ENCODE peak calls at places on chromosomes 7 and 10, in ten cellular contexts. W is upper lobe of right lung, G is Caco-2, L is foreskin keratinocyte, J is H1, Z is mucosa of descending colon, U is HL-60, T is RWPE1, O is HCT116, F is brain microvascular endothelial cell. M is an unnamed sample.

GRCh38 chr10:113199459-113199858 is 249.4 kb downstream of the TCF7L2 start:
- DNase-seq in W (no peak), G (no peak), L (peak), J (no peak), Z (no peak), U (no peak), T (no peak), O (no peak), F (peak), M (no peak)

GRCh38 chr10:5654218-5654755 is 12.1 kb downstream of the ASB13 start:
- DNase-seq in W (no peak), G (peak), L (no peak), J (no peak), Z (peak), U (no peak), T (no peak), O (no peak), F (no peak), M (no peak)

GRCh38 chr10:44853148-44853734 is 57.9 kb upstream of the TMEM72 start:
- DNase-seq in W (no peak), G (no peak), L (no peak), J (no peak), Z (no peak), U (no peak), T (no peak), O (no peak), F (no peak), M (no peak)

GRCh38 chr10:26391701-26392695 is 46.1 kb upstream of the APBB1IP start:
- DNase-seq in W (no peak), G (no peak), L (no peak), J (no peak), Z (no peak), U (no peak), T (no peak), O (no peak), F (no peak), M (peak)

GRCh38 chr10:52729259-52730104 is 43.1 kb downstream of the MBL2 start:
- DNase-seq in W (no peak), G (no peak), L (peak), J (no peak), Z (no peak), U (no peak), T (peak), O (peak), F (no peak), M (no peak)

GRCh38 chr10:76350583-76350982 is 919.2 kb downstream of the LRMDA start:
- DNase-seq in W (no peak), G (no peak), L (no peak), J (no peak), Z (no peak), U (no peak), T (no peak), O (no peak), F (no peak), M (no peak)

GRCh38 chr10:112979927-112980326 is 29.9 kb downstream of the TCF7L2 start:
- DNase-seq in W (no peak), G (no peak), L (no peak), J (no peak), Z (no peak), U (no peak), T (no peak), O (no peak), F (no peak), M (no peak)

GRCh38 chr7:157690058-157690832 is 353.4 kb downstream of the DNAJB6 start:
- DNase-seq in W (peak), G (no peak), L (no peak), J (no peak), Z (no peak), U (no peak), T (no peak), O (no peak), F (peak), M (peak)

GRCh38 chr7:2972531-2973161 is 71.0 kb downstream of the CARD11 start:
- DNase-seq in W (peak), G (peak), L (no peak), J (no peak), Z (no peak), U (no peak), T (no peak), O (no peak), F (no peak), M (no peak)

GRCh38 chr10:5549462-5550249 is 24.9 kb downstream of the CALML3 start:
- DNase-seq in W (peak), G (peak), L (no peak), J (no peak), Z (no peak), U (no peak), T (no peak), O (no peak), F (no peak), M (peak)

GRCh38 chr7:133290676-133291332 is 37.9 kb downstream of the EXOC4 start:
- DNase-seq in W (no peak), G (no peak), L (no peak), J (no peak), Z (no peak), U (no peak), T (no peak), O (no peak), F (no peak), M (no peak)

GRCh38 chr7:32481921-32482320 is 8.3 kb downstream of the LSM5 start:
- DNase-seq in W (no peak), G (no peak), L (no peak), J (no peak), Z (no peak), U (no peak), T (no peak), O (no peak), F (no peak), M (no peak)

GRCh38 chr10:15433850-15434537 is 62.9 kb upstream of the FAM171A1 start:
- DNase-seq in W (no peak), G (no peak), L (peak), J (no peak), Z (no peak), U (no peak), T (peak), O (peak), F (peak), M (no peak)

GRCh38 chr10:45000764-45001381 is at the start of gene ZNF22:
- DNase-seq in W (peak), G (peak), L (peak), J (no peak), Z (peak), U (no peak), T (peak), O (no peak), F (peak), M (no peak)

GRCh38 chr7:69502358-69502757 is 95.9 kb upstream of the AUTS2 start:
- DNase-seq in W (no peak), G (no peak), L (no peak), J (no peak), Z (no peak), U (no peak), T (no peak), O (no peak), F (no peak), M (no peak)

GRCh38 chr7:2029936-2030335 is 202.8 kb downstream of the MAD1L1 start:
- DNase-seq in W (peak), G (peak), L (no peak), J (no peak), Z (peak), U (no peak), T (no peak), O (no peak), F (no peak), M (peak)

GRCh38 chr7:39609084-39609461 is 14.3 kb upstream of the RALA start:
- DNase-seq in W (no peak), G (no peak), L (peak), J (no peak), Z (no peak), U (no peak), T (no peak), O (no peak), F (no peak), M (no peak)

GRCh38 chr10:132509506-132510173 is 27.9 kb upstream of the INPP5A start:
- DNase-seq in W (no peak), G (peak), L (no peak), J (no peak), Z (no peak), U (no peak), T (no peak), O (no peak), F (no peak), M (no peak)

GRCh38 chr7:111560773-111561658 is 1.3 kb downstream of the IMMP2L start:
- DNase-seq in W (no peak), G (no peak), L (peak), J (no peak), Z (no peak), U (no peak), T (peak), O (no peak), F (peak), M (no peak)

GRCh38 chr7:140923358-140924006 is 1.2 kb downstream of the BRAF start:
- DNase-seq in W (no peak), G (no peak), L (no peak), J (no peak), Z (no peak), U (no peak), T (no peak), O (no peak), F (peak), M (no peak)

GRCh38 chr10:72802291-72803118 is 91.0 kb upstream of the OIT3 start:
- DNase-seq in W (no peak), G (no peak), L (peak), J (no peak), Z (no peak), U (no peak), T (peak), O (no peak), F (no peak), M (no peak)

GRCh38 chr10:62548686-62549085 is 174.5 kb downstream of the ZNF365 start:
- DNase-seq in W (no peak), G (no peak), L (no peak), J (no peak), Z (no peak), U (no peak), T (no peak), O (no peak), F (no peak), M (no peak)

GRCh38 chr7:125670926-125671572 is 741.4 kb upstream of the POT1 start:
- DNase-seq in W (no peak), G (no peak), L (peak), J (no peak), Z (no peak), U (no peak), T (peak), O (peak), F (peak), M (no peak)

GRCh38 chr7:5489991-5490536 is 66.4 kb upstream of the TNRC18 start:
- DNase-seq in W (no peak), G (no peak), L (no peak), J (no peak), Z (no peak), U (no peak), T (no peak), O (no peak), F (peak), M (no peak)
- TF ChIP-seq CTCF in W (no peak), G (no peak), L (no peak), J (no peak), Z (no peak), U (no peak), T (no peak), O (no peak), F (peak), M (no peak)

GRCh38 chr10:101054351-101054750 is 7.4 kb upstream of the KAZALD1 start:
- DNase-seq in W (no peak), G (no peak), L (no peak), J (no peak), Z (no peak), U (no peak), T (no peak), O (no peak), F (no peak), M (no peak)

GRCh38 chr10:101053516-101053915 is 8.3 kb upstream of the KAZALD1 start:
- DNase-seq in W (no peak), G (no peak), L (no peak), J (no peak), Z (no peak), U (no peak), T (no peak), O (no peak), F (no peak), M (no peak)

GRCh38 chr10:101056365-101057151 is 5.2 kb upstream of the KAZALD1 start:
- DNase-seq in W (no peak), G (no peak), L (no peak), J (no peak), Z (no peak), U (no peak), T (no peak), O (no peak), F (no peak), M (no peak)

GRCh38 chr10:101052285-101052684 is 9.5 kb upstream of the KAZALD1 start:
- DNase-seq in W (peak), G (no peak), L (peak), J (no peak), Z (no peak), U (no peak), T (no peak), O (no peak), F (peak), M (no peak)

GRCh38 chr10:101055416-101055815 is 6.4 kb upstream of the KAZALD1 start:
- DNase-seq in W (no peak), G (no peak), L (no peak), J (no peak), Z (no peak), U (no peak), T (no peak), O (no peak), F (no peak), M (no peak)
- TF ChIP-seq CTCF in W (no peak), G (no peak), L (peak), J (peak), Z (no peak), U (no peak), T (no peak), O (peak), F (peak), M (no peak)

GRCh38 chr10:70164179-70164578 is 6.1 kb downstream of the SAR1A start:
- DNase-seq in W (no peak), G (no peak), L (no peak), J (no peak), Z (no peak), U (no peak), T (no peak), O (no peak), F (no peak), M (no peak)
- TF ChIP-seq CTCF in W (no peak), G (no peak), L (no peak), J (no peak), Z (no peak), U (no peak), T (no peak), O (no peak), F (no peak), M (no peak)

GRCh38 chr7:36047254-36047653 is 105.8 kb upstream of the EEPD1 start:
- DNase-seq in W (no peak), G (no peak), L (no peak), J (no peak), Z (no peak), U (no peak), T (no peak), O (no peak), F (no peak), M (no peak)
- TF ChIP-seq CTCF in W (no peak), G (no peak), L (no peak), J (peak), Z (no peak), U (no peak), T (no peak), O (peak), F (peak), M (no peak)

GRCh38 chr7:116524609-116525297 is at the start of gene CAV1:
- DNase-seq in W (peak), G (peak), L (peak), J (peak), Z (peak), U (no peak), T (peak), O (peak), F (peak), M (no peak)
- TF ChIP-seq CTCF in W (peak), G (no peak), L (peak), J (no peak), Z (no peak), U (no peak), T (peak), O (peak), F (peak), M (no peak)

DNA sequence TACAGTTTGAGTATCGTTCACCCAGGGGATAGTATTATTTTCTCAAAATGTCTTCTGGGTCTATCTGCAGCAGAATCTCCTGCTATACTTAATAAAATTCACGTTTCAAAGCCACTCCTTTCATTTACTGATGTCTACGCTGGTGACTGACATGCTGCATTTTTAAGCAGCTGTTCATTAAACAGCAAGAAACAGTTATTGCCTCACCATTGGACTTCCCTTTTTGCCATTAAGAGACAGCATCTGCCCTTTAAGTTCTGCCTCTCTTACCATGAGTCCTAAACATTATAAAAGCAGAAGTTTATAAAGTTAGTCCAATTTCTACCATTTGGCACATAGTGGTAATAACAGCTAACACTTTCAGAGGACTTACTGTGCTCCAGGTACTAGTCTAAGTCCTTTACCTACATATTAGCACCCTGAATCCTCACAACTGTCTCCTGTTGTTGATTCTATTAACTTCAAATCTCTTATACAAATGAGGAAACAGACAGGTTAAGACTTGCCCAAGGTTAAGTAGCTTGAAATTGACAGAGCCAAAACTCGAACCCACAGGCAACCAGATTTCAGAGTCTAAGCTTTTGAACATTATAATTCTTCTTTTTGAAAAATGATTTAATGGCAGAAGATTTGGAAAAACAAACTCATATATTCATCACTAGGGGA is 169.5 kb downstream of the SNX13 start:
- DNase-seq in W (no peak), G (no peak), L (peak), J (no peak), Z (no peak), U (peak), T (no peak), O (no peak), F (no peak), M (peak)
- TF ChIP-seq CTCF in W (no peak), G (no peak), L (no peak), J (no peak), Z (no peak), U (no peak), T (no peak), O (no peak), F (no peak), M (no peak)

DNA sequence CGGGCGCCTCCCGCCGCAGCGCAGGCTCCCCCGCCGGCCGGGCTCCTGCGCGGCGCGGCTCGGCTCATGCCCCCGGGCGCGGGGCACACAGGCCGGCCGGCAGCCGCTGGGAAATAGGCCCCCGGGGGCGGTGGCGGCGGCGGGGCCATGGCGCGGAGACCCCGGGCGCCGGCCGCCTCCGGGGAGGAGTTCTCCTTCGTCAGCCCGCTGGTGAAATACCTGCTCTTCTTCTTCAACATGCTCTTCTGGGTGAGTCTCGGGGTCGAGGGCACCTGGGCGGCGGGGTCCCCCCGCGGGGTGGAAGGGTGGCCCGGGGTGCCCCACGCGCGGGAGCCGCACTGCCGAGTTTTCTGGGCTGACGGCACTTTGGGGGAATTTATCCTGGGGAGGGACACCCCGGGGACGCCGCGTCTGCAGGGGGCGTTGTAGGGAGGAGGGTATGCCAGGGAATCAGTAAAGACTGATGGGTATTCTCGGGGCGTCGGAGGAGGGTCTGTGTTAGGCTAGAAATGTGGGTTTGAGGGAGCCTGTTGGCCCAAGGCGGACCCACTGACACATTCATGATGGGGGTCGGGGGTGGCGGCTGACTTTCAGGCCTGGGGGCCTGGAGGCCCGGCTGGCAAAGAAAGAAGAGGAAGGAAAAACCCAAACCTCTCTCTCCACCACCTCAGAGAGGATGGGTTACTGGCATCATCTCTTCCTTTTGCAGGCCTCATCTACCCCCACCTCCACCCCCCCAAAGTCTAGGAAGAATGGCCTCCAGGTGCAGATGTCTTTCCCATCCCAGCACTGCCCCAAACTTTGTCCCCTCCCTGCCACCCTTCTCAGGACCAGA is 544 bp downstream of the TSPAN33 start:
- DNase-seq in W (no peak), G (no peak), L (no peak), J (no peak), Z (peak), U (no peak), T (no peak), O (no peak), F (no peak), M (no peak)
- TF ChIP-seq CTCF in W (no peak), G (no peak), L (peak), J (peak), Z (no peak), U (peak), T (peak), O (peak), F (peak), M (peak)

M was measured in CD14-positive monocyte.